ENCODE peak calls at places on chromosomes 1 and 21, in seven cellular contexts. B is HepG2, K is SK-N-SH, I is HCT116, H is H1, N is K562, F is GM12878. Q is an unnamed sample.

GRCh38 chr1:205792946-205793673 is 17.8 kb upstream of the RAB29 start:
- DNase-seq in N (no peak), I (no peak), H (no peak), F (no peak), K (no peak), B (no peak), Q (no peak)

GRCh38 chr1:178548108-178548507 is 35.2 kb downstream of the TEX35 start:
- DNase-seq in F (no peak), I (no peak), B (no peak), K (no peak), H (no peak), N (no peak), Q (no peak)

GRCh38 chr21:44724166-44724565 is 12.8 kb upstream of the TSPEAR start:
- DNase-seq in H (no peak), N (no peak), I (no peak), F (no peak), B (no peak), K (no peak), Q (no peak)

GRCh38 chr1:27726173-27726793 is 522 bp downstream of the FAM76A start:
- DNase-seq in I (peak; percentile 19), F (no peak), H (no peak), K (peak; percentile 84), N (peak; percentile 81), B (peak; percentile 49), Q (no peak)

GRCh38 chr1:207838156-207839082 is 72.5 kb downstream of the CD34 start:
- DNase-seq in H (no peak), I (no peak), K (no peak), F (no peak), N (peak; percentile 58), B (no peak), Q (no peak)

GRCh38 chr1:20726932-20727745 is 5.4 kb downstream of the SH2D5 start:
- DNase-seq in I (no peak), H (no peak), N (no peak), B (no peak), K (peak; percentile 46), F (no peak), Q (no peak)

GRCh38 chr1:156346636-156347035 is 8.3 kb downstream of the TSACC start:
- DNase-seq in H (no peak), F (no peak), I (no peak), K (no peak), N (no peak), B (no peak), Q (no peak)

GRCh38 chr1:164589961-164590507 is 31.1 kb downstream of the PBX1 start:
- DNase-seq in K (no peak), B (no peak), H (no peak), N (no peak), I (no peak), F (no peak), Q (no peak)

GRCh38 chr1:208161656-208162375 is 82.4 kb downstream of the PLXNA2 start:
- DNase-seq in I (no peak), H (no peak), F (no peak), K (peak; percentile 60), B (no peak), N (no peak), Q (no peak)

GRCh38 chr1:43706598-43707190 is 642 bp upstream of the ST3GAL3 start:
- DNase-seq in I (no peak), K (peak; percentile 39), F (no peak), H (peak; percentile 70), N (peak; percentile 22), B (peak; percentile 20), Q (no peak)

GRCh38 chr21:31624961-31625491 is 34.5 kb upstream of the SOD1 start:
- DNase-seq in K (no peak), H (no peak), N (no peak), F (no peak), I (no peak), B (peak; percentile 13), Q (no peak)

GRCh38 chr1:222127526-222128152 is 385.8 kb upstream of the DUSP10 start:
- DNase-seq in F (no peak), K (no peak), B (no peak), H (no peak), N (no peak), I (no peak), Q (no peak)

GRCh38 chr1:2193514-2194251 is 889 bp downstream of the FAAP20 start:
- DNase-seq in I (no peak), K (no peak), H (peak; percentile 67), B (no peak), N (peak; percentile 14), F (no peak), Q (no peak)

GRCh38 chr1:146007048-146007784 is 10.8 kb upstream of the TXNIP start:
- DNase-seq in H (peak; percentile 56), K (peak; percentile 65), I (peak; percentile 66), F (peak; percentile 72), N (peak; percentile 76), B (peak; percentile 72), Q (no peak)

GRCh38 chr1:13996334-13996733 is 296.3 kb downstream of the PRDM2 start:
- DNase-seq in H (no peak), I (no peak), K (no peak), F (no peak), N (no peak), B (no peak), Q (no peak)

GRCh38 chr1:59985901-59986735 is 59.5 kb upstream of the CYP2J2 start:
- DNase-seq in K (no peak), I (no peak), N (no peak), F (no peak), B (no peak), H (no peak), Q (no peak)

GRCh38 chr1:7891804-7892203 is 38.9 kb upstream of the UTS2 start:
- DNase-seq in F (no peak), B (no peak), H (no peak), K (no peak), I (no peak), N (no peak), Q (no peak)

GRCh38 chr1:211714154-211714553 is 38.7 kb upstream of the NEK2 start:
- DNase-seq in I (no peak), F (no peak), H (no peak), K (no peak), N (no peak), B (no peak), Q (no peak)

GRCh38 chr1:86356247-86356646 is 39.9 kb downstream of the ODF2L start:
- DNase-seq in B (no peak), K (no peak), N (peak; percentile 5), H (no peak), F (no peak), I (peak; percentile 3), Q (no peak)

GRCh38 chr1:4173731-4174130 is 273.7 kb upstream of the C1orf174 start:
- DNase-seq in K (peak; percentile 42), H (peak; percentile 35), B (no peak), I (no peak), N (no peak), F (no peak), Q (no peak)

GRCh38 chr1:184888505-184888904 is 85.8 kb downstream of the NIBAN1 start:
- DNase-seq in F (no peak), B (no peak), H (no peak), K (no peak), I (peak; percentile 13), N (no peak), Q (no peak)

GRCh38 chr1:81158592-81158991 is 642.1 kb upstream of the ADGRL2 start:
- DNase-seq in N (no peak), H (no peak), I (no peak), F (no peak), K (peak; percentile 5), B (no peak), Q (no peak)

GRCh38 chr1:21451981-21452411 is 12.1 kb downstream of the NBPF3 start:
- DNase-seq in F (no peak), I (no peak), K (no peak), N (no peak), B (no peak), H (no peak), Q (no peak)

GRCh38 chr1:240149488-240150094 is 57.9 kb downstream of the FMN2 start:
- DNase-seq in H (no peak), B (peak; percentile 17), F (no peak), N (peak; percentile 9), K (peak; percentile 39), I (no peak), Q (peak; percentile 10)

GRCh38 chr1:236575523-236575922 is 28.8 kb downstream of the HEATR1 start:
- DNase-seq in H (no peak), B (no peak), N (no peak), F (no peak), I (no peak), K (no peak), Q (no peak)

GRCh38 chr1:54125671-54126070 is 27.1 kb downstream of the CDCP2 start:
- DNase-seq in F (no peak), I (no peak), B (peak; percentile 32), H (no peak), N (no peak), K (no peak), Q (no peak)

GRCh38 chr1:1788136-1788535 is 9.9 kb upstream of the NADK start:
- DNase-seq in B (no peak), F (no peak), N (no peak), I (no peak), H (no peak), K (no peak), Q (no peak)

GRCh38 chr1:18965206-18966173 is 9.0 kb upstream of the IFFO2 start:
- DNase-seq in H (no peak), B (no peak), K (no peak), F (no peak), I (no peak), N (no peak), Q (no peak)

GRCh38 chr1:119040906-119041305 is 52.8 kb upstream of the TBX15 start:
- DNase-seq in F (no peak), I (no peak), K (no peak), N (no peak), B (no peak), H (no peak), Q (no peak)
- TF ChIP-seq SIN3A in F (no peak), I (no peak), K (no peak), N (no peak), B (no peak), H (no peak), Q (no peak)

GRCh38 chr1:147676306-147677085 is 6.2 kb upstream of the ACP6 start:
- DNase-seq in N (no peak), F (no peak), B (peak; percentile 83), H (no peak), I (no peak), K (no peak), Q (no peak)
- TF ChIP-seq SIN3A in N (no peak), F (no peak), B (no peak), H (no peak), I (no peak), K (no peak), Q (no peak)

GRCh38 chr21:34274001-34274400 is 89.8 kb upstream of the KCNE2 start:
- DNase-seq in B (no peak), K (no peak), H (no peak), I (no peak), N (no peak), F (no peak), Q (no peak)
- TF ChIP-seq SIN3A in B (no peak), K (no peak), H (no peak), I (no peak), N (no peak), F (no peak), Q (no peak)

GRCh38 chr1:188594542-188595235 is 1765.9 kb downstream of the PLA2G4A start:
- DNase-seq in K (no peak), I (no peak), B (no peak), N (no peak), H (no peak), F (no peak), Q (no peak)

DNA sequence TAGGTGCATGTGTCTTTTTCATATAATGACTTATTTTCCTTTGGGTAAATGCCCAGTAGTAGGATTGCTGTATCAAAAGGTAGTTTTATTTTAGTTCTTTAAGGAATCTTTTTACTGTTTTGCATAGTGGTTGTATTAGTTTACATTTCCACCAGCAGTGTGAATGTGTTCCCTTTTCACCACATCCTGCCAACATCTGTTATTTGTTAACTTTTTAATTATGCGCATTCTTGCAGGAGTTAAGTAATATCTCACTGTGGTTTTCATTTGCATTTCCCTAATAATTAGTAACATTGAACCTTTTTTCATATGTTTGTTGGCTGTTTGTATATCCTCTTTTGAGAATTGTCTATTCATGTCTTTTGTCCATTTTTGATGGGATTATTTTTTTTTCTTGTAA is 1761.9 kb downstream of the PLA2G4A start:
- DNase-seq in K (no peak), F (no peak), H (no peak), B (no peak), I (no peak), N (no peak), Q (no peak)
- TF ChIP-seq SIN3A in K (no peak), F (no peak), H (no peak), B (no peak), I (no peak), N (no peak), Q (no peak)

Q was measured in Panc1.